ENCODE peak calls at places on chromosomes 5 and 9, in ten cellular contexts. E, Z, M, A, T, V, H, K, R and N are unnamed samples.

GRCh38 chr9:107721705-107722245 is 232.2 kb upstream of the KLF4 start:
- DNase-seq in H (no peak), T (no peak), R (no peak), Z (no peak), A (no peak), K (no peak), M (no peak), V (no peak), E (no peak), N (no peak)

GRCh38 chr5:1002836-1003235 is 5.8 kb upstream of the NKD2 start:
- DNase-seq in V (no peak), H (no peak), E (no peak), R (peak; percentile 7), K (no peak), T (no peak), M (no peak), Z (no peak), A (no peak), N (no peak)

GRCh38 chr9:36214571-36214970 is 23.9 kb downstream of the CLTA start:
- DNase-seq in H (no peak), R (no peak), E (no peak), M (no peak), T (no peak), V (no peak), Z (no peak), A (peak; percentile 51), K (no peak), N (peak; percentile 71)

GRCh38 chr5:141412853-141413539 is at the start of gene PCDHGA10:
- DNase-seq in R (no peak), A (peak; percentile 81), E (peak; percentile 33), V (peak; percentile 48), H (peak; percentile 45), K (peak; percentile 26), M (no peak), T (peak; percentile 38), Z (no peak), N (peak; percentile 80)

GRCh38 chr5:81172710-81173109 is 60.4 kb upstream of the CKMT2 start:
- DNase-seq in E (no peak), T (no peak), V (no peak), A (no peak), H (no peak), M (no peak), R (no peak), Z (no peak), K (no peak), N (peak; percentile 58)

GRCh38 chr5:172713113-172713808 is 57.7 kb downstream of the DUSP1 start:
- DNase-seq in E (peak; percentile 55), M (peak; percentile 30), V (peak; percentile 58), Z (no peak), T (peak; percentile 42), A (peak; percentile 18), H (peak; percentile 78), K (no peak), R (peak; percentile 74), N (no peak)

GRCh38 chr9:92426501-92426900 is 2.2 kb upstream of the OMD start:
- DNase-seq in M (no peak), T (no peak), Z (peak; percentile 93), H (no peak), A (no peak), E (no peak), R (no peak), V (no peak), K (no peak), N (no peak)

GRCh38 chr9:108672475-108673065 is 183.2 kb downstream of the ACTL7B start:
- DNase-seq in E (no peak), A (no peak), T (no peak), V (no peak), M (no peak), K (no peak), Z (no peak), R (no peak), H (no peak), N (no peak)

GRCh38 chr5:169300468-169301385 is at the start of gene SLIT3:
- DNase-seq in E (no peak), V (peak; percentile 81), Z (no peak), K (peak; percentile 57), H (peak; percentile 89), M (no peak), R (peak; percentile 88), T (no peak), A (peak; percentile 70), N (peak; percentile 47)

GRCh38 chr9:135562235-135562745 is 734 bp downstream of the PAEP start:
- DNase-seq in R (no peak), K (no peak), E (no peak), V (no peak), H (no peak), M (no peak), A (no peak), Z (no peak), T (no peak), N (no peak)

GRCh38 chr9:122039213-122039612 is 53.9 kb downstream of the TTLL11 start:
- DNase-seq in A (no peak), H (no peak), R (no peak), T (no peak), Z (no peak), K (no peak), M (no peak), V (no peak), E (no peak), N (no peak)

GRCh38 chr9:69292078-69292477 is 32.9 kb upstream of the ENTREP1 start:
- DNase-seq in M (no peak), V (no peak), T (no peak), Z (no peak), R (no peak), A (no peak), H (no peak), E (no peak), K (no peak), N (no peak)

GRCh38 chr9:89969156-89969566 is 364.3 kb downstream of the GADD45G start:
- DNase-seq in A (no peak), V (no peak), K (no peak), R (no peak), E (no peak), T (no peak), H (no peak), M (no peak), Z (no peak), N (peak; percentile 1)

GRCh38 chr9:34991833-34992375 is 2.4 kb downstream of the DNAJB5 start:
- DNase-seq in K (no peak), A (no peak), T (no peak), E (no peak), H (no peak), Z (no peak), R (no peak), V (no peak), M (no peak), N (no peak)

GRCh38 chr9:129850821-129851540 is 15.7 kb downstream of the USP20 start:
- DNase-seq in K (no peak), A (no peak), M (no peak), E (no peak), V (no peak), H (no peak), R (no peak), T (no peak), Z (no peak), N (no peak)

GRCh38 chr9:83511051-83511450 is 27.1 kb downstream of the FRMD3 start:
- DNase-seq in Z (no peak), H (no peak), T (no peak), E (no peak), K (peak; percentile 66), A (no peak), R (no peak), V (no peak), M (no peak), N (no peak)

GRCh38 chr5:89342106-89342876 is 459.3 kb upstream of the MEF2C start:
- DNase-seq in E (no peak), V (no peak), A (peak; percentile 65), R (no peak), Z (no peak), K (peak; percentile 90), T (no peak), H (no peak), M (no peak), N (peak; percentile 86)

GRCh38 chr9:91896513-91897121 is 53.4 kb downstream of the ROR2 start:
- DNase-seq in M (no peak), E (no peak), Z (no peak), A (peak; percentile 69), V (no peak), T (no peak), R (peak; percentile 57), K (no peak), H (peak; percentile 41), N (peak; percentile 46)

GRCh38 chr9:33818832-33819500 is 2.0 kb downstream of the UBE2R2 start:
- DNase-seq in M (no peak), V (no peak), T (no peak), K (peak; percentile 55), H (no peak), A (peak; percentile 56), E (no peak), R (no peak), Z (no peak), N (peak; percentile 61)

GRCh38 chr5:137582218-137582617 is 83.1 kb upstream of the SPOCK1 start:
- DNase-seq in R (no peak), H (no peak), T (no peak), K (no peak), V (no peak), E (no peak), M (no peak), A (no peak), Z (no peak), N (no peak)

GRCh38 chr9:111034573-111035539 is 3.4 kb downstream of the LPAR1 start:
- DNase-seq in E (no peak), A (peak; percentile 66), T (no peak), Z (no peak), K (no peak), R (no peak), V (no peak), H (no peak), M (no peak), N (peak; percentile 38)

GRCh38 chr5:118405650-118406061 is 582.7 kb downstream of the DTWD2 start:
- DNase-seq in K (no peak), R (no peak), H (no peak), T (no peak), M (no peak), Z (no peak), A (peak; percentile 3), V (no peak), E (no peak), N (no peak)

GRCh38 chr9:125654121-125654520 is 52.9 kb downstream of the MAPKAP1 start:
- DNase-seq in V (no peak), Z (no peak), T (no peak), A (no peak), E (no peak), M (no peak), H (no peak), R (no peak), K (no peak), N (no peak)

GRCh38 chr5:61000887-61001286 is 55.9 kb downstream of the NDUFAF2 start:
- DNase-seq in E (no peak), A (no peak), V (no peak), K (no peak), T (no peak), Z (no peak), M (no peak), H (no peak), R (no peak), N (peak; percentile 15)

GRCh38 chr9:110148384-110148783 is 59.6 kb downstream of the C9orf152 start:
- DNase-seq in T (no peak), K (no peak), R (no peak), V (no peak), M (no peak), E (peak; percentile 71), Z (no peak), H (no peak), A (no peak), N (peak; percentile 43)

GRCh38 chr5:140391312-140391711 is 10.3 kb upstream of the ANKHD1 start:
- DNase-seq in V (no peak), Z (no peak), H (no peak), T (no peak), E (no peak), M (no peak), K (peak; percentile 27), R (no peak), A (peak; percentile 70), N (no peak)

GRCh38 chr5:36728697-36729543 is 122.5 kb downstream of the SLC1A3 start:
- DNase-seq in E (no peak), H (peak; percentile 59), V (peak; percentile 81), M (no peak), A (peak; percentile 79), T (no peak), K (peak; percentile 67), Z (peak; percentile 56), R (no peak), N (peak; percentile 73)

GRCh38 chr5:173477320-173478055 is 139.0 kb downstream of the BOD1 start:
- DNase-seq in K (no peak), E (no peak), V (no peak), Z (no peak), T (no peak), M (no peak), H (no peak), A (peak; percentile 74), R (no peak), N (peak; percentile 93)